ENCODE peak calls at places on chromosomes 12 and 14, in six cellular contexts. Y, C, A, V, S and T are unnamed samples.

GRCh38 chr14:92502541-92503286 is 10.9 kb upstream of the RIN3 start:
- DNase-seq in Y (no peak), C (no peak), A (no peak), V (no peak), S (no peak), T (no peak)

GRCh38 chr14:82710257-82710841 is 1176.7 kb upstream of the SEL1L start:
- DNase-seq in Y (peak), C (peak), A (peak), V (peak), S (no peak), T (peak)

GRCh38 chr12:88036368-88036965 is 7.3 kb upstream of the C12orf50 start:
- DNase-seq in Y (no peak), C (no peak), A (no peak), V (no peak), S (no peak), T (no peak)

GRCh38 chr12:89117448-89118034 is 234.8 kb downstream of the DUSP6 start:
- DNase-seq in Y (peak), C (no peak), A (no peak), V (no peak), S (no peak), T (no peak)

GRCh38 chr12:26156201-26156871 is 31.5 kb upstream of the BHLHE41 start:
- DNase-seq in Y (no peak), C (no peak), A (no peak), V (no peak), S (no peak), T (no peak)

GRCh38 chr14:76997257-76997970 is 31.1 kb downstream of the IRF2BPL start:
- DNase-seq in Y (no peak), C (no peak), A (no peak), V (no peak), S (no peak), T (no peak)

GRCh38 chr12:23084236-23084995 is 459.4 kb downstream of the ETNK1 start:
- DNase-seq in Y (no peak), C (no peak), A (no peak), V (no peak), S (no peak), T (no peak)

GRCh38 chr14:32134448-32135070 is 57.5 kb downstream of the ARHGAP5 start:
- DNase-seq in Y (no peak), C (no peak), A (no peak), V (no peak), S (no peak), T (no peak)

GRCh38 chr12:50536831-50537537 is 32.2 kb downstream of the DIP2B start:
- DNase-seq in Y (no peak), C (no peak), A (no peak), V (no peak), S (no peak), T (no peak)

GRCh38 chr12:49413796-49414195 is 46.5 kb downstream of the SPATS2 start:
- DNase-seq in Y (no peak), C (no peak), A (no peak), V (no peak), S (no peak), T (no peak)

GRCh38 chr12:54412786-54413185 is 6.3 kb downstream of the ITGA5 start:
- DNase-seq in Y (no peak), C (no peak), A (no peak), V (no peak), S (no peak), T (no peak)

GRCh38 chr14:81434230-81434629 is 34.1 kb upstream of the STON2 start:
- DNase-seq in Y (no peak), C (no peak), A (no peak), V (no peak), S (no peak), T (no peak)

GRCh38 chr14:74867673-74868072 is 8.3 kb downstream of the PROX2 start:
- DNase-seq in Y (no peak), C (no peak), A (peak), V (peak), S (no peak), T (no peak)

GRCh38 chr14:35932659-35933159 is 106.6 kb downstream of the BRMS1L start:
- DNase-seq in Y (no peak), C (no peak), A (peak), V (no peak), S (no peak), T (no peak)

GRCh38 chr12:108364879-108365278 is 25.8 kb upstream of the CMKLR1 start:
- DNase-seq in Y (no peak), C (no peak), A (no peak), V (no peak), S (no peak), T (no peak)

GRCh38 chr12:3033538-3033865 is 43.7 kb upstream of the TSPAN9 start:
- DNase-seq in Y (no peak), C (no peak), A (no peak), V (no peak), S (peak), T (no peak)

GRCh38 chr12:97112161-97112560 is 205.1 kb downstream of the NEDD1 start:
- DNase-seq in Y (no peak), C (no peak), A (no peak), V (no peak), S (no peak), T (no peak)